ENCODE peak calls at places on chromosomes 6 and 20, in four cellular contexts. One of them, this sample, is unnamed. For H3K9me3, the result is how much of the 10 kb centered on the place peaks cover.

GRCh38 chr6:113449051-113449450 is 408.1 kb upstream of the MARCKS start:
- DNase-seq in cardiac muscle cell: no peak
- DNase-seq in Peyer's patch: no peak
- DNase-seq in adipocyte: peak
- DNase-seq in this sample: no peak

GRCh38 chr6:51827580-51827979 is 259.8 kb downstream of the PKHD1 start:
- DNase-seq in cardiac muscle cell: no peak
- DNase-seq in Peyer's patch: no peak
- DNase-seq in adipocyte: no peak
- DNase-seq in this sample: no peak

GRCh38 chr6:12354499-12354898 is 64.3 kb downstream of the EDN1 start:
- DNase-seq in cardiac muscle cell: peak
- DNase-seq in Peyer's patch: no peak
- DNase-seq in adipocyte: peak
- DNase-seq in this sample: no peak

GRCh38 chr6:33761922-33762629 is 15.4 kb upstream of the IP6K3 start:
- DNase-seq in cardiac muscle cell: peak
- DNase-seq in Peyer's patch: peak
- DNase-seq in adipocyte: peak
- DNase-seq in this sample: peak

GRCh38 chr6:109715616-109716015 is 24.5 kb downstream of the FIG4 start:
- DNase-seq in cardiac muscle cell: peak
- DNase-seq in Peyer's patch: no peak
- DNase-seq in adipocyte: peak
- DNase-seq in this sample: no peak

GRCh38 chr6:72151742-72152141 is 265.4 kb downstream of the RIMS1 start:
- DNase-seq in cardiac muscle cell: no peak
- DNase-seq in Peyer's patch: no peak
- DNase-seq in adipocyte: no peak
- DNase-seq in this sample: no peak

GRCh38 chr20:38453941-38454340 is 18.7 kb upstream of the RALGAPB start:
- DNase-seq in cardiac muscle cell: no peak
- DNase-seq in Peyer's patch: peak
- DNase-seq in adipocyte: no peak
- DNase-seq in this sample: no peak

GRCh38 chr6:145508107-145508506 is 227.2 kb downstream of the EPM2A start:
- DNase-seq in cardiac muscle cell: peak
- DNase-seq in Peyer's patch: no peak
- DNase-seq in adipocyte: no peak
- DNase-seq in this sample: no peak

GRCh38 chr20:43655937-43656336 is 11.0 kb upstream of the MYBL2 start:
- DNase-seq in cardiac muscle cell: no peak
- DNase-seq in Peyer's patch: no peak
- DNase-seq in adipocyte: no peak
- DNase-seq in this sample: no peak

GRCh38 chr6:124741341-124741740 is 220.9 kb upstream of the RNF217 start:
- DNase-seq in cardiac muscle cell: no peak
- DNase-seq in Peyer's patch: no peak
- DNase-seq in adipocyte: no peak
- DNase-seq in this sample: no peak

GRCh38 chr6:23349521-23350147 is 776.4 kb upstream of the NRSN1 start:
- DNase-seq in cardiac muscle cell: peak
- DNase-seq in Peyer's patch: no peak
- DNase-seq in adipocyte: peak
- DNase-seq in this sample: peak

GRCh38 chr6:92495246-92495645 is 924.1 kb downstream of the EPHA7 start:
- DNase-seq in cardiac muscle cell: peak
- DNase-seq in Peyer's patch: no peak
- DNase-seq in adipocyte: no peak
- DNase-seq in this sample: peak

DNA sequence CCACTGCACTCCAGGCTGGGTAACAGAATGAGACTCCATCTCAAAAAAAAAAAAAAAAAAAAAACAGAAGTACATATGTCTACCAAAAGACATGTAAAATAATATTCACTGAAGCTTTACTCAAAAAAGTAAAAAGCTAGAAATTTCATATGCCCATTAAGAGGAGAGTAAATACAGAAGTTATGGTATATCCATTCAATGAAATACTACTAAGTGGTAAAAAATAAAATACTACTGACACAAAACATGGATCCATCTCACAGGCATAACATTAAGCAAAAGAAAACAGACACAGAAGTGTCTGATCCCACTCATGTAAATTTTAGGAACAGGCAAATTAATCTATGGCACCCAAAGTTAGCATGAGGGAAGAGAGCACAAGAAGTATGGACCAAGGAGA is 52.6 kb downstream of the TASP1 start:
- DNase-seq in cardiac muscle cell: no peak
- DNase-seq in Peyer's patch: no peak
- DNase-seq in adipocyte: no peak
- DNase-seq in this sample: no peak
- H3K9me3 ChIP-seq in cardiac muscle cell: under half
- H3K9me3 ChIP-seq in Peyer's patch: under half
- H3K9me3 ChIP-seq in adipocyte: under half
- H3K9me3 ChIP-seq in this sample: under half

GRCh38 chr6:3376064-3376463 is 80.8 kb downstream of the SLC22A23 start:
- DNase-seq in cardiac muscle cell: no peak
- DNase-seq in Peyer's patch: no peak
- DNase-seq in adipocyte: no peak
- DNase-seq in this sample: no peak
- H3K9me3 ChIP-seq in cardiac muscle cell: under half
- H3K9me3 ChIP-seq in Peyer's patch: under half
- H3K9me3 ChIP-seq in adipocyte: under half
- H3K9me3 ChIP-seq in this sample: under half

GRCh38 chr20:187733-188132 is 1.8 kb downstream of the DEFB128 start:
- DNase-seq in cardiac muscle cell: no peak
- DNase-seq in Peyer's patch: no peak
- DNase-seq in adipocyte: no peak
- DNase-seq in this sample: no peak
- H3K9me3 ChIP-seq in cardiac muscle cell: under half
- H3K9me3 ChIP-seq in Peyer's patch: under half
- H3K9me3 ChIP-seq in adipocyte: under half
- H3K9me3 ChIP-seq in this sample: under half

GRCh38 chr20:29874476-29875202 is 1382.8 kb upstream of the DEFB115 start:
- DNase-seq in cardiac muscle cell: no peak
- DNase-seq in Peyer's patch: no peak
- DNase-seq in adipocyte: no peak
- DNase-seq in this sample: no peak

GRCh38 chr20:29878281-29878741 is 1379.2 kb upstream of the DEFB115 start:
- DNase-seq in cardiac muscle cell: peak
- DNase-seq in Peyer's patch: no peak
- DNase-seq in adipocyte: no peak
- DNase-seq in this sample: peak

GRCh38 chr20:29878777-29879442 is 1378.6 kb upstream of the DEFB115 start:
- DNase-seq in cardiac muscle cell: no peak
- DNase-seq in Peyer's patch: no peak
- DNase-seq in adipocyte: no peak
- DNase-seq in this sample: no peak

GRCh38 chr20:29876911-29877285 is 1380.6 kb upstream of the DEFB115 start:
- DNase-seq in cardiac muscle cell: no peak
- DNase-seq in Peyer's patch: no peak
- DNase-seq in adipocyte: no peak
- DNase-seq in this sample: no peak

GRCh38 chr20:29873946-29874345 is 1383.5 kb upstream of the DEFB115 start:
- DNase-seq in cardiac muscle cell: peak
- DNase-seq in Peyer's patch: peak
- DNase-seq in adipocyte: peak
- DNase-seq in this sample: peak
- H3K9me3 ChIP-seq in cardiac muscle cell: under half
- H3K9me3 ChIP-seq in Peyer's patch: under half
- H3K9me3 ChIP-seq in adipocyte: under half
- H3K9me3 ChIP-seq in this sample: under half

GRCh38 chr20:59684685-59685212 is 80.4 kb downstream of the PHACTR3 start:
- DNase-seq in cardiac muscle cell: no peak
- DNase-seq in Peyer's patch: no peak
- DNase-seq in adipocyte: no peak
- DNase-seq in this sample: no peak
- H3K9me3 ChIP-seq in cardiac muscle cell: under half
- H3K9me3 ChIP-seq in Peyer's patch: under half
- H3K9me3 ChIP-seq in adipocyte: under half
- H3K9me3 ChIP-seq in this sample: under half

DNA sequence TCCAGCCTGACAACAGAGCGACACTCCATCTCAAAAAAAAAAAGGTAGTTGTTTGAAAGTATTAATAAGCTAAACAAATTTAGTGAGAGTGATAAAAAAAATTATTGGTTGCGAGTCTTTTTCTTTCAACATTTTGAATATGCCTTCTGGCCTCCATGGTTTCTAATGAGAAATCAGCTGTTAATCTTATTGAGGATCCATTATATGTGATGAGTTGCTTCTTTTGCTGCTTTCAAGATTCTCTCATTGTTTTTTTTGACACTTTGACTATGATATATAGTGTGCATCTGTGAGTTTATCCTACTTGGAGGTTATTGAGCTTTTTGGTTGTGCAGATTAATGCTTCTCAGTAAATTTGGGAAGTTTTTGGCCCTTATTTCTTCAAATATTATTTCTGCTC is 15.6 kb upstream of the CMTR1 start:
- DNase-seq in cardiac muscle cell: no peak
- DNase-seq in Peyer's patch: no peak
- DNase-seq in adipocyte: no peak
- DNase-seq in this sample: no peak
- H3K9me3 ChIP-seq in cardiac muscle cell: under half
- H3K9me3 ChIP-seq in Peyer's patch: under half
- H3K9me3 ChIP-seq in adipocyte: under half
- H3K9me3 ChIP-seq in this sample: under half

GRCh38 chr6:168711666-168712300 is 270.8 kb downstream of the SMOC2 start:
- DNase-seq in cardiac muscle cell: no peak
- DNase-seq in Peyer's patch: no peak
- DNase-seq in adipocyte: no peak
- DNase-seq in this sample: peak
- H3K9me3 ChIP-seq in cardiac muscle cell: under half
- H3K9me3 ChIP-seq in Peyer's patch: under half
- H3K9me3 ChIP-seq in adipocyte: under half
- H3K9me3 ChIP-seq in this sample: under half

DNA sequence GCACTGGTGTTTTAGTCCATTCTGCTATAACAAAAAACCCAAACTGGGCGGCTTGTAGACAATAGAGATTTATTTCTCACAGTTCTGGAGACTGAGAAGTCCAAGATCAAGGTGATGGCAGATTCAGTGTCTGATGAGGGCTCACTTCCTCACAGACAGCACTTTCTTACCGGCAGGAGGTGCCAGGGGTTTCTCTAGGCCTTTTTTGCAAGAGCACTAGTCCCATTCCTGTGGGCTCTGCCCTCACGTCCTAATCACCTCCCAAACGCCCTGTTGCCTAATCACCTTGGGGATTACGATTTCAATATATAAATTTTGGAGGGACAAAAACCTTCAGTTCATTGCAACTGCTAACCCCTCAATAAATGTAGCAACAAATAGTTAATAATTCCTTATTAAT is 140.0 kb upstream of the SGK1 start:
- DNase-seq in cardiac muscle cell: no peak
- DNase-seq in Peyer's patch: no peak
- DNase-seq in adipocyte: no peak
- DNase-seq in this sample: no peak
- H3K9me3 ChIP-seq in cardiac muscle cell: under half
- H3K9me3 ChIP-seq in Peyer's patch: under half
- H3K9me3 ChIP-seq in adipocyte: under half
- H3K9me3 ChIP-seq in this sample: under half

GRCh38 chr6:66126358-66126757 is 419.3 kb upstream of the EYS start:
- DNase-seq in cardiac muscle cell: no peak
- DNase-seq in Peyer's patch: no peak
- DNase-seq in adipocyte: no peak
- DNase-seq in this sample: no peak
- H3K9me3 ChIP-seq in cardiac muscle cell: under half
- H3K9me3 ChIP-seq in Peyer's patch: under half
- H3K9me3 ChIP-seq in adipocyte: under half
- H3K9me3 ChIP-seq in this sample: under half